ENCODE peak calls at places on chromosomes 12 and 14, in eight cellular contexts. D is AG09319; J is mammary epithelial cell; K is CD8-positive, alpha-beta T cell; Y is cardiac fibroblast; H is SK-N-SH; S is AG04450; W is fibroblast of villous mesenchyme. A is an unnamed sample.

GRCh38 chr12:54993181-54993835 is 8.7 kb upstream of the TESPA1 start:
- DNase-seq in J (peak), K (peak), W (peak), S (peak), D (peak), Y (peak), H (peak), A (peak)

GRCh38 chr14:28375295-28375694 is 391.3 kb upstream of the FOXG1 start:
- DNase-seq in W (no peak), J (peak), H (peak), K (no peak), D (peak), Y (peak), S (no peak), A (no peak)

GRCh38 chr12:47014474-47014873 is 64.9 kb upstream of the PCED1B start:
- DNase-seq in W (peak), S (peak), Y (peak), D (no peak), K (no peak), H (no peak), J (peak), A (no peak)

GRCh38 chr12:48031135-48031960 is 27.1 kb upstream of the COL2A1 start:
- DNase-seq in J (peak), D (no peak), S (no peak), K (no peak), Y (no peak), W (no peak), H (no peak), A (no peak)

GRCh38 chr14:105480165-105480564 is 5.5 kb downstream of the CRIP2 start:
- DNase-seq in H (no peak), D (no peak), J (no peak), S (no peak), W (no peak), Y (no peak), K (no peak), A (no peak)

GRCh38 chr12:24541193-24541871 is 407.6 kb downstream of the BCAT1 start:
- DNase-seq in D (no peak), J (no peak), Y (no peak), S (no peak), W (no peak), K (no peak), H (no peak), A (no peak)

GRCh38 chr14:35898217-35898775 is 72.2 kb downstream of the BRMS1L start:
- DNase-seq in S (no peak), Y (no peak), W (no peak), K (no peak), J (no peak), D (no peak), H (no peak), A (no peak)

GRCh38 chr14:26939756-26940155 is 341.9 kb upstream of the NOVA1 start:
- DNase-seq in Y (no peak), H (no peak), J (no peak), K (no peak), W (no peak), S (no peak), D (no peak), A (no peak)

GRCh38 chr12:78726854-78727253 is 137.7 kb upstream of the SYT1 start:
- DNase-seq in K (no peak), W (no peak), S (no peak), D (no peak), J (no peak), Y (no peak), H (no peak), A (no peak)

GRCh38 chr14:105420141-105420975 is 731 bp downstream of the MTA1 start:
- DNase-seq in H (peak), K (no peak), J (no peak), W (no peak), D (no peak), Y (no peak), S (no peak), A (no peak)

GRCh38 chr12:25811656-25812126 is 146.8 kb upstream of the RASSF8 start:
- DNase-seq in H (no peak), K (no peak), Y (peak), D (no peak), J (peak), W (peak), S (no peak), A (peak)

GRCh38 chr14:68653754-68654153 is 139.1 kb downstream of the ZFP36L1 start:
- DNase-seq in D (no peak), Y (no peak), K (no peak), H (no peak), S (no peak), W (no peak), J (no peak), A (no peak)

GRCh38 chr12:109010259-109010658 is 10.6 kb downstream of the SVOP start:
- DNase-seq in D (no peak), Y (no peak), K (no peak), W (no peak), J (no peak), S (no peak), H (no peak), A (no peak)

GRCh38 chr12:98259667-98260066 is 255.7 kb upstream of the TMPO start:
- DNase-seq in Y (no peak), S (no peak), J (no peak), H (no peak), W (no peak), K (no peak), D (no peak), A (no peak)

GRCh38 chr12:53726342-53726741 is 910 bp downstream of the CALCOCO1 start:
- DNase-seq in H (no peak), Y (peak), W (no peak), S (no peak), D (no peak), K (no peak), J (peak), A (peak)

GRCh38 chr12:124870515-124870914 is 6.9 kb upstream of the SCARB1 start:
- DNase-seq in K (no peak), J (no peak), D (no peak), W (no peak), Y (no peak), S (no peak), H (no peak), A (no peak)

GRCh38 chr14:100542619-100543205 is 44.5 kb downstream of the BEGAIN start:
- DNase-seq in J (no peak), K (no peak), D (no peak), H (no peak), W (no peak), Y (no peak), S (no peak), A (no peak)

GRCh38 chr12:1445807-1446206 is 148.6 kb downstream of the FBXL14 start:
- DNase-seq in W (no peak), S (no peak), D (no peak), Y (no peak), H (no peak), J (no peak), K (no peak), A (no peak)

GRCh38 chr12:9372202-9372601 is 164.0 kb upstream of the PZP start:
- DNase-seq in J (peak), H (no peak), K (no peak), Y (no peak), D (no peak), W (peak), S (no peak), A (no peak)

GRCh38 chr12:42534184-42534838 is 55.2 kb downstream of the PRICKLE1 start:
- DNase-seq in D (no peak), J (no peak), Y (no peak), K (no peak), H (no peak), S (no peak), W (no peak), A (no peak)

GRCh38 chr14:77603654-77604270 is 12.7 kb downstream of the SPTLC2 start:
- DNase-seq in H (peak), S (no peak), W (peak), J (no peak), K (no peak), Y (no peak), D (no peak), A (no peak)

GRCh38 chr12:3530548-3530947 is 39.5 kb downstream of the PRMT8 start:
- DNase-seq in Y (no peak), H (no peak), J (no peak), W (no peak), K (no peak), S (no peak), D (no peak), A (no peak)

GRCh38 chr12:131862994-131863710 is 31.3 kb upstream of the ULK1 start:
- DNase-seq in S (no peak), W (peak), J (no peak), Y (no peak), D (no peak), K (no peak), H (no peak), A (no peak)

GRCh38 chr14:65296876-65297275 is 115.7 kb upstream of the FUT8 start:
- DNase-seq in Y (no peak), K (no peak), D (no peak), J (no peak), W (no peak), H (no peak), S (no peak), A (no peak)

GRCh38 chr12:132189378-132190011 is 45.2 kb downstream of the NOC4L start:
- DNase-seq in D (peak), H (peak), Y (peak), K (peak), S (peak), J (peak), W (peak), A (peak)

GRCh38 chr14:54676822-54677708 is 110.1 kb downstream of the SAMD4A start:
- DNase-seq in H (peak), K (no peak), Y (peak), D (peak), S (peak), W (peak), J (peak), A (no peak)

GRCh38 chr12:130818381-130819247 is 20.4 kb downstream of the STX2 start:
- DNase-seq in K (peak), J (peak), Y (peak), H (peak), W (peak), D (no peak), S (no peak), A (peak)

GRCh38 chr12:54954228-54954627 is 30.3 kb downstream of the TESPA1 start:
- DNase-seq in J (no peak), H (no peak), D (no peak), S (no peak), W (no peak), K (no peak), Y (no peak), A (no peak)

GRCh38 chr12:2691001-2691339 is 103.8 kb upstream of the FKBP4 start:
- DNase-seq in H (no peak), Y (no peak), K (peak), D (no peak), W (peak), S (no peak), J (no peak), A (no peak)

GRCh38 chr14:37230551-37231194 is 32.9 kb downstream of the MIPOL1 start:
- DNase-seq in K (no peak), Y (peak), D (peak), J (peak), W (peak), H (peak), S (peak), A (peak)

GRCh38 chr12:93618891-93619410 is 46.5 kb downstream of the SOCS2 start:
- DNase-seq in J (no peak), K (no peak), H (no peak), Y (no peak), S (no peak), W (no peak), D (no peak), A (no peak)

GRCh38 chr14:24848427-24848826 is 201.5 kb downstream of the STXBP6 start:
- DNase-seq in S (no peak), J (peak), K (no peak), W (peak), D (no peak), H (no peak), Y (peak), A (no peak)

GRCh38 chr14:38882533-38882932 is 220.5 kb downstream of the SEC23A start:
- DNase-seq in H (no peak), K (no peak), S (no peak), W (peak), Y (no peak), D (no peak), J (no peak), A (no peak)

GRCh38 chr12:113316155-113316554 is 18.8 kb downstream of the SLC8B1 start:
- DNase-seq in Y (no peak), K (no peak), H (no peak), D (no peak), S (no peak), W (no peak), J (no peak), A (no peak)
- TF ChIP-seq CTCF in Y (peak), K (no peak), H (peak), D (peak), S (peak), W (no peak), J (no peak), A (peak)

GRCh38 chr12:112148031-112148513 is 22.7 kb downstream of the TRAFD1 start:
- DNase-seq in D (no peak), Y (peak), H (no peak), K (no peak), S (peak), J (peak), W (peak), A (no peak)
- TF ChIP-seq CTCF in D (no peak), Y (no peak), H (no peak), K (no peak), S (no peak), J (no peak), W (no peak), A (no peak)

DNA sequence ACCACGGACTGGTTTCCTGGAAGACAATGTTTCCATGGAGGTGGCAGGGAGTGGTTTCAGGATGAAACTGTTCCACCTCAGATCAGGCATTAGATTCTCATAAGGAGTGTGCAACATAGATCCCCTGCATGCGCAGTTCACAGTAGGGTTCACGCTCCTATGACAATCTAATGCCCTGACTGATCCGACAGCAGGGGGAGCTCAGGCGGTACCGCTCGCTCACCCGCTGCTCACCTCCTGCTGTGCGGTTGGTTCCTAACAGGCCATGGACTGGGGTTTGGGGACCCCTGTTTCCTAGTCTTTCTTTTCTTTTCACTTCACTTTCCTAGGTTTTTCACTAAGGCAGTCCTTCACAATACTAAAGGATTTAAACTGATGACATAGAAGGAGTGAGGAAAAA is 39.6 kb downstream of the GUCY2C start:
- DNase-seq in H (no peak), D (no peak), S (no peak), K (no peak), J (no peak), Y (no peak), W (no peak), A (no peak)
- TF ChIP-seq CTCF in H (no peak), D (no peak), S (no peak), K (no peak), J (no peak), Y (no peak), W (no peak), A (no peak)

DNA sequence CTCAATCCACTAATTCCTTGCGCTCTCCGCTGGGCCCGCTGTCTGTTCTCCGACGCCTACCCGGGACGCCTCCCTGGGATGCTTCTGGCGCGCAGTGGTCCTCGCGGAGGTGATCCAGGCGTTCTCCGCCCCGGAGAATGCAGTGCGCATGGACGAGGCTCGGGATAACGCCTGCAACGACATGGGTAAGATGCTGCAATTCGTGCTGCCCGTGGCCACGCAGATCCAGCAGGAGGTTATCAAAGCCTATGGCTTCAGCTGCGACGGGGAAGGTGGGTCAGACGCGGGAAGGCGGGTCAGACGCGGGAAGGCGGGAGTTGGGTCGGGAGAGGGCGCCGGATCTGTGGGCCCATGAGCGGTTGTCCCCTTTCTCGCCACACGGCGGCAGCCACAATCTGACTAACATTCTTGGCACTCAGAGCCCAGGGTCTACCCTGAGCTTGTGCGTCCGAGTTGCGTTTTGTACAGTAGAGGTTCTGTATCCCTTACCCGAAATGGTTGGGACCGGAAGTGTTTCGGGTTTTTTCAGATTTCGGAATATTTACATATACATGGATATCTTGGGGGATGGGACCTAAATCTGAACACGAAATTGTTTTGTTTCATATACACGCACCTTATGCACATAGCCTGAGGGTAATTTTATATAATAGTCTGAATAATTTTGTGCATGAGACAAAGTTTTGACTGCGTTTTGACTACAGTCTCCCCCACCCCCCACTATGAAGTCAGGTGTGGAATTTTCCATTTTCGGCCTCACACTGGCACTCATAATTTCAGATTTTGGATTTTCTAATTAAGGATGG is 762 bp downstream of the C12orf57 start:
- DNase-seq in D (peak), H (peak), Y (peak), W (peak), J (no peak), S (peak), K (peak), A (peak)
- TF ChIP-seq CTCF in D (peak), H (peak), Y (peak), W (peak), J (peak), S (peak), K (peak), A (peak)

GRCh38 chr14:61559641-61560201 is 135.6 kb upstream of the HIF1A start:
- DNase-seq in J (no peak), K (no peak), W (no peak), D (no peak), Y (no peak), H (peak), S (no peak), A (no peak)
- TF ChIP-seq CTCF in J (no peak), K (no peak), W (no peak), D (no peak), Y (no peak), H (no peak), S (no peak), A (no peak)

GRCh38 chr14:91252901-91253794 is 8.6 kb upstream of the GPR68 start:
- DNase-seq in W (no peak), H (peak), D (no peak), J (no peak), S (no peak), Y (no peak), K (peak), A (peak)
- TF ChIP-seq CTCF in W (peak), H (peak), D (no peak), J (no peak), S (peak), Y (peak), K (no peak), A (no peak)

GRCh38 chr12:32305163-32305562 is 94.2 kb upstream of the FGD4 start:
- DNase-seq in D (no peak), S (no peak), Y (peak), W (peak), K (peak), J (no peak), H (peak), A (no peak)
- TF ChIP-seq CTCF in D (no peak), S (peak), Y (peak), W (no peak), K (peak), J (peak), H (peak), A (no peak)

A was measured in GM10248.